ENCODE peak calls at places on chromosomes 6 and 20, in eight cellular contexts. T is stimulated activated CD8-positive, alpha-beta memory T cell treated with anti-CD3 and anti-CD28 coated beads, Interleukin-4, amount 100 ng/mL, for 1 hour; L is iris pigment epithelial cell; Q is A549; K is substantia nigra; N is NCI-H1092 treated with DMSO at 0.1 percent for 48 hours; E is pancreas; Y is EL. W is an unnamed sample.

GRCh38 chr6:24927234-24927955 is 8.4 kb downstream of the RIPOR2 start:
- DNase-seq in L (no peak), N (no peak), T (no peak), E (no peak), K (no peak), Q (no peak), Y (no peak), W (no peak)

GRCh38 chr6:113858067-113858604 is 991 bp downstream of the MARCKS start:
- DNase-seq in Q (peak; percentile 38), E (peak; percentile 61), T (no peak), K (no peak), L (peak; percentile 55), Y (peak; percentile 58), N (peak; percentile 41), W (peak; percentile 66)

GRCh38 chr6:84811351-84811750 is 47.0 kb upstream of the TBX18 start:
- DNase-seq in N (no peak), E (no peak), Y (no peak), K (no peak), L (no peak), Q (no peak), T (no peak), W (no peak)

GRCh38 chr20:50654899-50655298 is 36.4 kb downstream of the RIPOR3 start:
- DNase-seq in T (no peak), Q (no peak), K (no peak), E (no peak), Y (no peak), L (peak; percentile 34), N (peak; percentile 16), W (peak; percentile 34)

GRCh38 chr6:147053311-147053921 is 150.8 kb upstream of the STXBP5 start:
- DNase-seq in L (no peak), E (no peak), Q (no peak), N (no peak), T (no peak), K (no peak), Y (no peak), W (no peak)

GRCh38 chr6:84615113-84615850 is 149.1 kb downstream of the TBX18 start:
- DNase-seq in T (no peak), N (no peak), E (no peak), K (no peak), L (no peak), Y (no peak), Q (no peak), W (no peak)

GRCh38 chr6:125823180-125823579 is 32.4 kb downstream of the NCOA7 start:
- DNase-seq in Q (no peak), K (no peak), N (no peak), T (no peak), E (no peak), Y (no peak), L (no peak), W (no peak)

GRCh38 chr6:87639373-87639772 is 49.4 kb downstream of the ORC3 start:
- DNase-seq in L (no peak), K (no peak), E (no peak), T (no peak), N (no peak), Y (no peak), Q (no peak), W (no peak)

GRCh38 chr6:110828396-110828795 is 13.1 kb upstream of the CDK19 start:
- DNase-seq in L (peak; percentile 11), Y (peak; percentile 19), T (no peak), N (no peak), K (no peak), Q (no peak), E (no peak), W (peak; percentile 52)